ENCODE peak calls at places on chromosomes 4 and X, in nine cellular contexts. N is fibroblast of the aortic adventitia, O is omental fat pad, P is uterus, Z is heart left ventricle, T is WTC11, Q is HepG2, M is neural crest cell, J is IMR-90. K is an unnamed sample.

GRCh38 chr4:139988863-139989765 is 164.9 kb downstream of the MAML3 start:
- DNase-seq in N (peak; percentile 87), O (peak; percentile 73), P (peak; percentile 73), Z (no peak), T (no peak), Q (peak; percentile 16), M (no peak), J (peak; percentile 97), K (no peak)

GRCh38 chr4:176302283-176303275 is 17.2 kb upstream of the SPCS3 start:
- DNase-seq in N (peak; percentile 85), O (no peak), P (no peak), Z (no peak), T (no peak), Q (no peak), M (no peak), J (peak; percentile 90), K (no peak)

GRCh38 chr4:177041356-177041755 is 248.6 kb upstream of the VEGFC start:
- DNase-seq in N (peak; percentile 10), O (no peak), P (no peak), Z (no peak), T (no peak), Q (no peak), M (no peak), J (no peak), K (no peak)

GRCh38 chr4:147103403-147103946 is 157.8 kb upstream of the TTC29 start:
- DNase-seq in N (peak; percentile 93), O (peak; percentile 25), P (peak; percentile 32), Z (peak; percentile 37), T (no peak), Q (no peak), M (no peak), J (peak; percentile 99), K (no peak)

GRCh38 chr4:3431446-3431993 is 10.2 kb upstream of the HGFAC start:
- DNase-seq in N (no peak), O (no peak), P (no peak), Z (no peak), T (no peak), Q (no peak), M (no peak), J (no peak), K (no peak)

GRCh38 chrX:12947545-12948235 is 27.2 kb upstream of the TMSB4X start:
- DNase-seq in N (no peak), O (no peak), P (no peak), Z (no peak), T (no peak), Q (peak; percentile 90), M (no peak), J (no peak), K (no peak)

GRCh38 chr4:119087121-119087520 is 48.5 kb upstream of the MYOZ2 start:
- DNase-seq in N (peak; percentile 51), O (no peak), P (no peak), Z (no peak), T (no peak), Q (no peak), M (no peak), J (no peak), K (no peak)

GRCh38 chr4:1266881-1267763 is 18.2 kb upstream of the CTBP1 start:
- DNase-seq in N (no peak), O (no peak), P (no peak), Z (no peak), T (no peak), Q (no peak), M (no peak), J (no peak), K (no peak)

GRCh38 chr4:121932212-121932974 is 19.5 kb downstream of the TRPC3 start:
- DNase-seq in N (no peak), O (no peak), P (no peak), Z (no peak), T (no peak), Q (no peak), M (no peak), J (no peak), K (no peak)

GRCh38 chr4:6134612-6135220 is 65.6 kb downstream of the JAKMIP1 start:
- DNase-seq in N (no peak), O (no peak), P (no peak), Z (no peak), T (no peak), Q (peak; percentile 48), M (no peak), J (no peak), K (peak; percentile 72)

GRCh38 chr4:134470544-134470943 is 269.0 kb upstream of the PABPC4L start:
- DNase-seq in N (no peak), O (no peak), P (no peak), Z (no peak), T (peak; percentile 32), Q (peak; percentile 16), M (peak; percentile 15), J (no peak), K (no peak)

GRCh38 chr4:53113433-53114215 is 251.5 kb downstream of the RASL11B start:
- DNase-seq in N (no peak), O (no peak), P (no peak), Z (no peak), T (no peak), Q (no peak), M (no peak), J (peak; percentile 6), K (no peak)

GRCh38 chr4:150209140-150209829 is 131.0 kb downstream of the DCLK2 start:
- DNase-seq in N (peak; percentile 80), O (peak; percentile 71), P (peak; percentile 61), Z (peak; percentile 70), T (peak; percentile 71), Q (peak; percentile 41), M (peak; percentile 57), J (peak; percentile 71), K (peak; percentile 5)

GRCh38 chr4:70714061-70714468 is 7.7 kb upstream of the RUFY3 start:
- DNase-seq in N (peak; percentile 39), O (no peak), P (no peak), Z (no peak), T (no peak), Q (peak; percentile 75), M (no peak), J (peak; percentile 25), K (no peak)

GRCh38 chr4:141977433-141977832 is 341.1 kb downstream of the IL15 start:
- DNase-seq in N (no peak), O (no peak), P (no peak), Z (no peak), T (no peak), Q (no peak), M (no peak), J (no peak), K (peak; percentile 0)

GRCh38 chrX:118627084-118627758 is 100.2 kb upstream of the IL13RA1 start:
- DNase-seq in N (no peak), O (no peak), P (no peak), Z (no peak), T (no peak), Q (peak; percentile 5), M (no peak), J (no peak), K (no peak)

GRCh38 chrX:39922926-39923325 is 174.8 kb downstream of the BCOR start:
- DNase-seq in N (no peak), O (no peak), P (no peak), Z (no peak), T (no peak), Q (no peak), M (no peak), J (no peak), K (no peak)

GRCh38 chr4:76197971-76198410 is 15.6 kb downstream of the SCARB2 start:
- DNase-seq in N (peak; percentile 69), O (no peak), P (peak; percentile 68), Z (peak; percentile 53), T (no peak), Q (no peak), M (peak; percentile 29), J (peak; percentile 69), K (no peak)

GRCh38 chr4:83170952-83171399 is 56.4 kb upstream of the PLAC8 start:
- DNase-seq in N (no peak), O (no peak), P (no peak), Z (no peak), T (no peak), Q (no peak), M (no peak), J (no peak), K (no peak)

GRCh38 chr4:86011117-86011516 is 348.7 kb downstream of the MAPK10 start:
- DNase-seq in N (peak; percentile 99), O (no peak), P (no peak), Z (no peak), T (no peak), Q (no peak), M (no peak), J (peak; percentile 77), K (no peak)

GRCh38 chr4:118834070-118834469 is 1.9 kb downstream of the SEC24D start:
- DNase-seq in N (no peak), O (no peak), P (no peak), Z (no peak), T (no peak), Q (no peak), M (no peak), J (no peak), K (no peak)

GRCh38 chrX:17375361-17375630 is 296 bp downstream of the NHS start:
- DNase-seq in N (peak; percentile 6), O (no peak), P (no peak), Z (no peak), T (no peak), Q (no peak), M (no peak), J (no peak), K (no peak)

GRCh38 chr4:72527038-72527646 is 41.9 kb downstream of the ADAMTS3 start:
- DNase-seq in N (no peak), O (no peak), P (no peak), Z (no peak), T (no peak), Q (no peak), M (no peak), J (no peak), K (no peak)
- TF ChIP-seq CTCF in N (peak; percentile 21), O (no peak), P (no peak), Z (no peak), T (no peak), Q (no peak), M (peak; percentile 29), J (no peak), K (no peak)

GRCh38 chrX:86066998-86067397 is 19.6 kb upstream of the CHM start:
- DNase-seq in N (no peak), O (no peak), P (no peak), Z (no peak), T (no peak), Q (peak; percentile 40), M (no peak), J (no peak), K (no peak)
- TF ChIP-seq CTCF in N (no peak), O (no peak), P (no peak), Z (no peak), T (no peak), Q (peak; percentile 30), M (no peak), J (no peak), K (peak; percentile 3)

DNA sequence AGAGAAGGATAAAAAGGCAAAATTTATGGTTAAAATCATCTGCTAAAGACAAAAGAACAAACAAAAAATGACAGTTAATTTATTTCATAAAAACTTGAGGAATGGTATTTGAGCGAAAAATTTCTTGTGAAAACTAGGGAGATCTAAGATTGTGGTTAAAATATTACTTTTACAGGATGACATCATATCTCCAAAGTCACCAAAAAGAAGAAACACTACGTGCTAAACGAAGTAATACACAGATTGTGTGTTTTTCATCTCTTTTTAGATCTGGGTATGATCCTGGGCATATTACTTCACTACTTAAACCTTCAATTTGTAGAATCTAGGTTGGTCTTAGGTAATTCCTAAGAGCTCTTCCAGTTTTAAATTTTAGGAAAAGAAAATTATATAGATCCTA is 107.7 kb downstream of the CAMK2D start:
- DNase-seq in N (no peak), O (no peak), P (no peak), Z (no peak), T (no peak), Q (no peak), M (no peak), J (no peak), K (no peak)
- TF ChIP-seq CTCF in N (no peak), O (no peak), P (no peak), Z (no peak), T (no peak), Q (no peak), M (no peak), J (no peak), K (no peak)

GRCh38 chr4:159608434-159608833 is 505.6 kb downstream of the RAPGEF2 start:
- DNase-seq in N (no peak), O (no peak), P (no peak), Z (no peak), T (no peak), Q (no peak), M (no peak), J (no peak), K (no peak)
- TF ChIP-seq CTCF in N (no peak), O (no peak), P (no peak), Z (no peak), T (no peak), Q (peak; percentile 20), M (no peak), J (no peak), K (no peak)